ENCODE peak calls at places on chromosomes 13 and 19, in nine cellular contexts. One of them, this sample, is unnamed.

GRCh38 chr19:34962281-34962944 is 1.6 kb downstream of the ZNF792 start:
- DNase-seq in AG04450: no peak
- DNase-seq in ovary: no peak
- DNase-seq in adrenal gland: no peak
- DNase-seq in transverse colon: no peak
- DNase-seq in right lobe of liver: no peak
- DNase-seq in AG10803: no peak
- DNase-seq in fibroblast of the aortic adventitia: peak
- DNase-seq in left lung: no peak
- DNase-seq in this sample: no peak

GRCh38 chr19:35592226-35592625 is 6.3 kb downstream of the PMIS2 start:
- DNase-seq in AG04450: peak
- DNase-seq in ovary: no peak
- DNase-seq in adrenal gland: no peak
- DNase-seq in transverse colon: no peak
- DNase-seq in right lobe of liver: no peak
- DNase-seq in AG10803: peak
- DNase-seq in fibroblast of the aortic adventitia: peak
- DNase-seq in left lung: no peak
- DNase-seq in this sample: no peak

GRCh38 chr13:91797567-91797966 is 399.1 kb downstream of the GPC5 start:
- DNase-seq in AG04450: no peak
- DNase-seq in ovary: no peak
- DNase-seq in adrenal gland: no peak
- DNase-seq in transverse colon: no peak
- DNase-seq in right lobe of liver: no peak
- DNase-seq in AG10803: no peak
- DNase-seq in fibroblast of the aortic adventitia: no peak
- DNase-seq in left lung: no peak
- DNase-seq in this sample: no peak

GRCh38 chr19:29302002-29302928 is 89.3 kb upstream of the UQCRFS1 start:
- DNase-seq in AG04450: no peak
- DNase-seq in ovary: no peak
- DNase-seq in adrenal gland: no peak
- DNase-seq in transverse colon: no peak
- DNase-seq in right lobe of liver: no peak
- DNase-seq in AG10803: no peak
- DNase-seq in fibroblast of the aortic adventitia: no peak
- DNase-seq in left lung: no peak
- DNase-seq in this sample: no peak

GRCh38 chr13:70817571-70817970 is 709.3 kb upstream of the KLHL1 start:
- DNase-seq in AG04450: no peak
- DNase-seq in ovary: no peak
- DNase-seq in adrenal gland: no peak
- DNase-seq in transverse colon: no peak
- DNase-seq in right lobe of liver: no peak
- DNase-seq in AG10803: no peak
- DNase-seq in fibroblast of the aortic adventitia: no peak
- DNase-seq in left lung: no peak
- DNase-seq in this sample: peak

GRCh38 chr13:42992585-42993122 is 613 bp upstream of the EPSTI1 start:
- DNase-seq in AG04450: no peak
- DNase-seq in ovary: no peak
- DNase-seq in adrenal gland: no peak
- DNase-seq in transverse colon: no peak
- DNase-seq in right lobe of liver: no peak
- DNase-seq in AG10803: no peak
- DNase-seq in fibroblast of the aortic adventitia: no peak
- DNase-seq in left lung: no peak
- DNase-seq in this sample: no peak

GRCh38 chr13:38662362-38662761 is 24.5 kb upstream of the FREM2 start:
- DNase-seq in AG04450: peak
- DNase-seq in ovary: peak
- DNase-seq in adrenal gland: no peak
- DNase-seq in transverse colon: no peak
- DNase-seq in right lobe of liver: no peak
- DNase-seq in AG10803: peak
- DNase-seq in fibroblast of the aortic adventitia: peak
- DNase-seq in left lung: no peak
- DNase-seq in this sample: peak

GRCh38 chr13:59584902-59585670 is 578.6 kb downstream of the DIAPH3 start:
- DNase-seq in AG04450: no peak
- DNase-seq in ovary: no peak
- DNase-seq in adrenal gland: no peak
- DNase-seq in transverse colon: no peak
- DNase-seq in right lobe of liver: no peak
- DNase-seq in AG10803: no peak
- DNase-seq in fibroblast of the aortic adventitia: no peak
- DNase-seq in left lung: no peak
- DNase-seq in this sample: no peak

GRCh38 chr19:4657262-4657661 is 12.9 kb downstream of the MYDGF start:
- DNase-seq in AG04450: no peak
- DNase-seq in ovary: no peak
- DNase-seq in adrenal gland: no peak
- DNase-seq in transverse colon: no peak
- DNase-seq in right lobe of liver: no peak
- DNase-seq in AG10803: no peak
- DNase-seq in fibroblast of the aortic adventitia: no peak
- DNase-seq in left lung: no peak
- DNase-seq in this sample: no peak

GRCh38 chr13:24654741-24655140 is 25.5 kb upstream of the ATP12A start:
- DNase-seq in AG04450: no peak
- DNase-seq in ovary: no peak
- DNase-seq in adrenal gland: no peak
- DNase-seq in transverse colon: no peak
- DNase-seq in right lobe of liver: no peak
- DNase-seq in AG10803: peak
- DNase-seq in fibroblast of the aortic adventitia: peak
- DNase-seq in left lung: no peak
- DNase-seq in this sample: no peak

DNA sequence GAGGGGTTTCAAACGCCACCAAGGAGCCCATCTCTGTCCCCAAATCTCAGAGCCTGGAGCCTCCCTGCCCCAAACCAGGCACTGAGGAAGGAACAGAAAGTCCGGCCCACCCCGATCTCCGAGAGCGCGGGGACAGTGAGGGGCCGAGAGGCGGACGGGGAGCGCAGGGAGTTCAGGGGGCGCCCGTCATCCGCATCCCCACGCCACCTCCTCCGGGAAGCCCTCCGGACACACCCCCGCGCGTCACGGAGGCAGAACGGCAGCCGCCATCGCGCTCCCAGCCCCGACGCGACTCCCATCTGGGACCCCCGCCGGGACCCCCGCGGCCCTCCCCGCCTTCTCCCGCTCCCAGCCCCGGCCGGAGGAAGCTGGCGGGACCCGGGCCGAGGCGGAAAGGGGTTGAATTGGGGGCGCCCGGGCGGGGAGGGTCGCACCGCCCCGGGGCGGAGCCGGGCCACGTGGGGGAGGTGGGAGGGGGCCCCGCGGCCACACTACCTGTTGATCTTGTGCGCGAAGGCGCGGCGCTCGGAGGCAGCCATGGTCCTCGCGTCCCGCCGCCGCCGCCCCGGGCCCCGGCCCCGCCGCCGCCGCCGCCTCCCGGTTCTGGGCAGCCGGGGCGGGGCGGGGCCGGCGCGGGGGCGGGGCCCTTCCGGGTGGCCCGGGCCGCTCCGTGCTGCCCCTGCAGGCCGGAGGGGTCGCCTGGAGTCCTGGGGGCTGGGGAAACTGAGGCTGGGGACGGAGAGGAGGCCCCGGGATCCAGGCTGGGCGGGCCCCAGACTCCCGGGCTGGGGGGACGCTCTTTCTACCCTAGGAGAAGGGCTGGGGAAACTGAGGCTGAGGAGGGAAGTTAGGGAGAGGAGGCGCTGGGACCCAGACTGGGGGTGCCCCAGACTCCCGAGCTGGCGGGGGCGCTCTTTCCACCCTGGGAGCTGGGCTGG is at the start of gene DOCK6:
- DNase-seq in AG04450: no peak
- DNase-seq in ovary: peak
- DNase-seq in adrenal gland: no peak
- DNase-seq in transverse colon: peak
- DNase-seq in right lobe of liver: peak
- DNase-seq in AG10803: no peak
- DNase-seq in fibroblast of the aortic adventitia: no peak
- DNase-seq in left lung: no peak
- DNase-seq in this sample: no peak
- TF ChIP-seq CTCF in AG04450: peak
- TF ChIP-seq CTCF in ovary: no peak
- TF ChIP-seq CTCF in adrenal gland: peak
- TF ChIP-seq CTCF in transverse colon: peak
- TF ChIP-seq CTCF in right lobe of liver: peak
- TF ChIP-seq CTCF in AG10803: peak
- TF ChIP-seq CTCF in fibroblast of the aortic adventitia: peak
- TF ChIP-seq CTCF in left lung: no peak
- TF ChIP-seq CTCF in this sample: peak

GRCh38 chr13:29761160-29761559 is 89.3 kb downstream of the UBL3 start:
- DNase-seq in AG04450: no peak
- DNase-seq in ovary: no peak
- DNase-seq in adrenal gland: no peak
- DNase-seq in transverse colon: no peak
- DNase-seq in right lobe of liver: no peak
- DNase-seq in AG10803: no peak
- DNase-seq in fibroblast of the aortic adventitia: no peak
- DNase-seq in left lung: no peak
- DNase-seq in this sample: no peak

GRCh38 chr13:29763426-29764180 is 86.8 kb downstream of the UBL3 start:
- DNase-seq in AG04450: no peak
- DNase-seq in ovary: no peak
- DNase-seq in adrenal gland: no peak
- DNase-seq in transverse colon: peak
- DNase-seq in right lobe of liver: no peak
- DNase-seq in AG10803: no peak
- DNase-seq in fibroblast of the aortic adventitia: no peak
- DNase-seq in left lung: no peak
- DNase-seq in this sample: no peak

GRCh38 chr13:29771247-29771646 is 79.2 kb downstream of the UBL3 start:
- DNase-seq in AG04450: no peak
- DNase-seq in ovary: no peak
- DNase-seq in adrenal gland: no peak
- DNase-seq in transverse colon: no peak
- DNase-seq in right lobe of liver: no peak
- DNase-seq in AG10803: peak
- DNase-seq in fibroblast of the aortic adventitia: peak
- DNase-seq in left lung: no peak
- DNase-seq in this sample: no peak

GRCh38 chr13:29761815-29762214 is 88.6 kb downstream of the UBL3 start:
- DNase-seq in AG04450: no peak
- DNase-seq in ovary: no peak
- DNase-seq in adrenal gland: no peak
- DNase-seq in transverse colon: no peak
- DNase-seq in right lobe of liver: no peak
- DNase-seq in AG10803: no peak
- DNase-seq in fibroblast of the aortic adventitia: no peak
- DNase-seq in left lung: no peak
- DNase-seq in this sample: no peak

DNA sequence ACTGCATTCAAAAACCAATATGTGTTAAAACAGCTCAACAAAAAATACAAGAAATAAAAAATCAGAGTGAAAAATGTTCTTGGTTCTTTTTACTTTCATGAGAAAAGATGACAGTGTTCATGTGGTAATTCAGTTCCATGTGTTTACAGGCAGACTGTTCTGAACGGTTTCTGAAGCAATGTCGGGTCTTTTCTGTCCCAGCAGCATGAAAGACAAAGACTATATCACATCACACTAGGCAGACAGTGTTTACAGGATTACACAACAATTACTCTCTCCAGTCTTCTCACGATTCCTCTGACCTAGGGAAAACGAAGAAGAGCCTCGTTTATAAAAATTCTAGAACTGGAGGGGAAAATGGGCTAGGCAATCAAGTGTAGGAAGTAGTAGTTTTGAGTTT is 83.4 kb downstream of the UBL3 start:
- DNase-seq in AG04450: no peak
- DNase-seq in ovary: no peak
- DNase-seq in adrenal gland: no peak
- DNase-seq in transverse colon: no peak
- DNase-seq in right lobe of liver: no peak
- DNase-seq in AG10803: peak
- DNase-seq in fibroblast of the aortic adventitia: no peak
- DNase-seq in left lung: no peak
- DNase-seq in this sample: no peak
- H3K4me3 ChIP-seq in AG04450: no peak
- H3K4me3 ChIP-seq in ovary: no peak
- H3K4me3 ChIP-seq in adrenal gland: no peak
- H3K4me3 ChIP-seq in transverse colon: no peak
- H3K4me3 ChIP-seq in right lobe of liver: no peak
- H3K4me3 ChIP-seq in AG10803: no peak
- H3K4me3 ChIP-seq in fibroblast of the aortic adventitia: no peak
- H3K4me3 ChIP-seq in left lung: no peak
- H3K4me3 ChIP-seq in this sample: no peak

DNA sequence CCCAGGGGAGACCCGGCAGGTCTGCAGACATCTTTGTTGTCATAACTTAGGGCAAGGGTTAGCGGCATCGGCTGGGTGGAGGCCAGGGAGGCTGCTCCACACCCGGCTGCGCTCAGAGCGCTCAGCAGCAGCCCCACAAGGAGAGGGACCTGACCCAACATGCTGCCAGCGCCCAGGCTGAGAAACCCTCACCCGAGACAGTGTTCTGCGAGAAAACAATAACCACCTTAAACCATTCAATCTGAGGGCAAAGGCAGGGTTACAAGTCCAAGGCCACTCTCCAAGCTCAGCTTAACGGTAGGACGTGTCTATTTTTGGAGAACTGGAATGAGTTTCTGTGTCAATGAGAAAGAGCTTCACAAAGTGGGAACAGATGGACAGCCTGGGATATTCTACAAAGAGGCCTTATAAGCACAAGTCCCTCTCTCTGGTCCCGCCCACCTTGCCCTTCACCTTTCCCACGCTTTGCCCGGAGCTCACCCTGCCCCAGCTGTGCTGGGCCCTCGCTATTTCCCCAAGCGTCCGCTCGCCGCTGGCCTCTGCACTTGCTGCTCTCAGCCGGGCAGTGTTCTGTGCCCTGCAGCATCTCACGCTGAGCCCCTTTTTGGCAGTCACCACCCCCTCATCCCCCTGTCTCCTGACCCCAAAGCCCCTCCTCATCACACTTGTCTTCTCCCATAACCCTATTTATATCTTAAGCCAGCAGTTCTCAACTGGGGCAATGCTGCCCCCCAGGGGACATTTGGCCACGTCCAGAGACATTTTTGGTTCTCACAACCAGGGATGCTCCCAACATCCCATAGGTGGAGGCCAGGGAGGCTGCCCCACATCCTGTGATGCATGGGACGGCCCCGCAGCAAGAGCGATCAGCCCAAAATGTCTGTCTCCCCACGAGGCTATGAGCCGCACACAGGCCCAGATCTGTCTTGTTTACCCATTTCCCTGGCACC is 17.6 kb downstream of the PPP1R12C start:
- DNase-seq in AG04450: no peak
- DNase-seq in ovary: no peak
- DNase-seq in adrenal gland: no peak
- DNase-seq in transverse colon: no peak
- DNase-seq in right lobe of liver: no peak
- DNase-seq in AG10803: no peak
- DNase-seq in fibroblast of the aortic adventitia: no peak
- DNase-seq in left lung: no peak
- DNase-seq in this sample: no peak
- TF ChIP-seq CTCF in AG04450: no peak
- TF ChIP-seq CTCF in ovary: no peak
- TF ChIP-seq CTCF in adrenal gland: no peak
- TF ChIP-seq CTCF in transverse colon: no peak
- TF ChIP-seq CTCF in right lobe of liver: no peak
- TF ChIP-seq CTCF in AG10803: peak
- TF ChIP-seq CTCF in fibroblast of the aortic adventitia: no peak
- TF ChIP-seq CTCF in left lung: no peak
- TF ChIP-seq CTCF in this sample: peak

GRCh38 chr19:2047076-2047448 is 4.0 kb downstream of the MKNK2 start:
- DNase-seq in AG04450: no peak
- DNase-seq in ovary: no peak
- DNase-seq in adrenal gland: no peak
- DNase-seq in transverse colon: no peak
- DNase-seq in right lobe of liver: no peak
- DNase-seq in AG10803: no peak
- DNase-seq in fibroblast of the aortic adventitia: no peak
- DNase-seq in left lung: no peak
- DNase-seq in this sample: no peak
- H3K4me3 ChIP-seq in AG04450: no peak
- H3K4me3 ChIP-seq in ovary: no peak
- H3K4me3 ChIP-seq in adrenal gland: peak
- H3K4me3 ChIP-seq in transverse colon: no peak
- H3K4me3 ChIP-seq in right lobe of liver: no peak
- H3K4me3 ChIP-seq in AG10803: no peak
- H3K4me3 ChIP-seq in fibroblast of the aortic adventitia: no peak
- H3K4me3 ChIP-seq in left lung: no peak
- H3K4me3 ChIP-seq in this sample: no peak

This sample was measured in astrocyte of the cerebellum.